ENCODE peak calls at places on chromosomes 11 and 22, in nine cellular contexts. One of them, this sample, is unnamed.
A peak's percentile ranks its signal among the peaks of the same experiment; 100 is the strongest.

GRCh38 chr22:38873469-38874411 is 1.7 kb upstream of the CBX6 start:
- DNase-seq in sigmoid colon: peak; percentile 53
- DNase-seq in cardiac muscle cell: no peak
- DNase-seq in stimulated activated naive CD4-positive, alpha-beta T cell: no peak
- DNase-seq in adipocyte: no peak
- DNase-seq in mesenteric fat pad: peak; percentile 26
- DNase-seq in glutamatergic neuron: no peak
- DNase-seq in stimulated activated CD8-positive, alpha-beta memory T cell treated with anti-CD3 and anti-CD28 coated beads, Interleukin-15, amount 100 ng/mL, for 1 hour: peak; percentile 22
- DNase-seq in T47D: no peak
- DNase-seq in this sample: peak; percentile 53

GRCh38 chr11:45180888-45181594 is 34.6 kb downstream of the PRDM11 start:
- DNase-seq in sigmoid colon: peak; percentile 88
- DNase-seq in cardiac muscle cell: no peak
- DNase-seq in stimulated activated naive CD4-positive, alpha-beta T cell: no peak
- DNase-seq in adipocyte: peak; percentile 93
- DNase-seq in mesenteric fat pad: peak; percentile 94
- DNase-seq in glutamatergic neuron: peak; percentile 35
- DNase-seq in stimulated activated CD8-positive, alpha-beta memory T cell treated with anti-CD3 and anti-CD28 coated beads, Interleukin-15, amount 100 ng/mL, for 1 hour: no peak
- DNase-seq in T47D: peak; percentile 70
- DNase-seq in this sample: peak; percentile 91

GRCh38 chr11:95337175-95337957 is 106.4 kb upstream of the SESN3 start:
- DNase-seq in sigmoid colon: peak; percentile 79
- DNase-seq in cardiac muscle cell: peak; percentile 35
- DNase-seq in stimulated activated naive CD4-positive, alpha-beta T cell: peak; percentile 18
- DNase-seq in adipocyte: peak; percentile 58
- DNase-seq in mesenteric fat pad: no peak
- DNase-seq in glutamatergic neuron: peak; percentile 72
- DNase-seq in stimulated activated CD8-positive, alpha-beta memory T cell treated with anti-CD3 and anti-CD28 coated beads, Interleukin-15, amount 100 ng/mL, for 1 hour: peak; percentile 4
- DNase-seq in T47D: no peak
- DNase-seq in this sample: no peak

GRCh38 chr22:49936018-49936972 is 17.9 kb downstream of the CRELD2 start:
- DNase-seq in sigmoid colon: peak; percentile 97
- DNase-seq in cardiac muscle cell: peak; percentile 90
- DNase-seq in stimulated activated naive CD4-positive, alpha-beta T cell: peak; percentile 91
- DNase-seq in adipocyte: peak; percentile 86
- DNase-seq in mesenteric fat pad: peak; percentile 99
- DNase-seq in glutamatergic neuron: peak; percentile 82
- DNase-seq in stimulated activated CD8-positive, alpha-beta memory T cell treated with anti-CD3 and anti-CD28 coated beads, Interleukin-15, amount 100 ng/mL, for 1 hour: peak; percentile 76
- DNase-seq in T47D: peak; percentile 77
- DNase-seq in this sample: no peak

GRCh38 chr11:117928818-117929567 is at the start of gene TMPRSS13:
- DNase-seq in sigmoid colon: peak; percentile 44
- DNase-seq in cardiac muscle cell: no peak
- DNase-seq in stimulated activated naive CD4-positive, alpha-beta T cell: no peak
- DNase-seq in adipocyte: no peak
- DNase-seq in mesenteric fat pad: no peak
- DNase-seq in glutamatergic neuron: no peak
- DNase-seq in stimulated activated CD8-positive, alpha-beta memory T cell treated with anti-CD3 and anti-CD28 coated beads, Interleukin-15, amount 100 ng/mL, for 1 hour: no peak
- DNase-seq in T47D: peak; percentile 97
- DNase-seq in this sample: no peak

GRCh38 chr11:65503923-65504670 is 5.3 kb downstream of the MALAT1 start:
- DNase-seq in sigmoid colon: peak; percentile 56
- DNase-seq in cardiac muscle cell: peak; percentile 55
- DNase-seq in stimulated activated naive CD4-positive, alpha-beta T cell: no peak
- DNase-seq in adipocyte: peak; percentile 67
- DNase-seq in mesenteric fat pad: no peak
- DNase-seq in glutamatergic neuron: no peak
- DNase-seq in stimulated activated CD8-positive, alpha-beta memory T cell treated with anti-CD3 and anti-CD28 coated beads, Interleukin-15, amount 100 ng/mL, for 1 hour: no peak
- DNase-seq in T47D: peak; percentile 76
- DNase-seq in this sample: no peak

GRCh38 chr11:87437844-87438223 is 400.1 kb downstream of the TMEM135 start:
- DNase-seq in sigmoid colon: no peak
- DNase-seq in cardiac muscle cell: no peak
- DNase-seq in stimulated activated naive CD4-positive, alpha-beta T cell: no peak
- DNase-seq in adipocyte: peak; percentile 51
- DNase-seq in mesenteric fat pad: no peak
- DNase-seq in glutamatergic neuron: no peak
- DNase-seq in stimulated activated CD8-positive, alpha-beta memory T cell treated with anti-CD3 and anti-CD28 coated beads, Interleukin-15, amount 100 ng/mL, for 1 hour: no peak
- DNase-seq in T47D: no peak
- DNase-seq in this sample: no peak

GRCh38 chr22:48644108-48644507 is 1183.6 kb downstream of the BRD1 start:
- DNase-seq in sigmoid colon: no peak
- DNase-seq in cardiac muscle cell: peak; percentile 15
- DNase-seq in stimulated activated naive CD4-positive, alpha-beta T cell: no peak
- DNase-seq in adipocyte: peak; percentile 0
- DNase-seq in mesenteric fat pad: no peak
- DNase-seq in glutamatergic neuron: no peak
- DNase-seq in stimulated activated CD8-positive, alpha-beta memory T cell treated with anti-CD3 and anti-CD28 coated beads, Interleukin-15, amount 100 ng/mL, for 1 hour: no peak
- DNase-seq in T47D: peak; percentile 31
- DNase-seq in this sample: no peak

GRCh38 chr22:30206964-30207363 is 39.6 kb downstream of the LIF start:
- DNase-seq in sigmoid colon: peak; percentile 82
- DNase-seq in cardiac muscle cell: peak; percentile 43
- DNase-seq in stimulated activated naive CD4-positive, alpha-beta T cell: no peak
- DNase-seq in adipocyte: peak; percentile 94
- DNase-seq in mesenteric fat pad: no peak
- DNase-seq in glutamatergic neuron: no peak
- DNase-seq in stimulated activated CD8-positive, alpha-beta memory T cell treated with anti-CD3 and anti-CD28 coated beads, Interleukin-15, amount 100 ng/mL, for 1 hour: no peak
- DNase-seq in T47D: peak; percentile 80
- DNase-seq in this sample: no peak

GRCh38 chr11:85946221-85946620 is 91.0 kb downstream of the CCDC83 start:
- DNase-seq in sigmoid colon: no peak
- DNase-seq in cardiac muscle cell: no peak
- DNase-seq in stimulated activated naive CD4-positive, alpha-beta T cell: no peak
- DNase-seq in adipocyte: peak; percentile 34
- DNase-seq in mesenteric fat pad: no peak
- DNase-seq in glutamatergic neuron: no peak
- DNase-seq in stimulated activated CD8-positive, alpha-beta memory T cell treated with anti-CD3 and anti-CD28 coated beads, Interleukin-15, amount 100 ng/mL, for 1 hour: no peak
- DNase-seq in T47D: peak; percentile 35
- DNase-seq in this sample: no peak

GRCh38 chr11:104581246-104581980 is 316.8 kb downstream of the CASP12 start:
- DNase-seq in sigmoid colon: no peak
- DNase-seq in cardiac muscle cell: no peak
- DNase-seq in stimulated activated naive CD4-positive, alpha-beta T cell: no peak
- DNase-seq in adipocyte: peak; percentile 18
- DNase-seq in mesenteric fat pad: no peak
- DNase-seq in glutamatergic neuron: no peak
- DNase-seq in stimulated activated CD8-positive, alpha-beta memory T cell treated with anti-CD3 and anti-CD28 coated beads, Interleukin-15, amount 100 ng/mL, for 1 hour: no peak
- DNase-seq in T47D: no peak
- DNase-seq in this sample: no peak

GRCh38 chr22:48957311-48957986 is 870.2 kb downstream of the BRD1 start:
- DNase-seq in sigmoid colon: no peak
- DNase-seq in cardiac muscle cell: no peak
- DNase-seq in stimulated activated naive CD4-positive, alpha-beta T cell: no peak
- DNase-seq in adipocyte: no peak
- DNase-seq in mesenteric fat pad: peak; percentile 82
- DNase-seq in glutamatergic neuron: no peak
- DNase-seq in stimulated activated CD8-positive, alpha-beta memory T cell treated with anti-CD3 and anti-CD28 coated beads, Interleukin-15, amount 100 ng/mL, for 1 hour: no peak
- DNase-seq in T47D: no peak
- DNase-seq in this sample: peak; percentile 78

GRCh38 chr22:38861170-38861874 is 10.7 kb downstream of the CBX6 start:
- DNase-seq in sigmoid colon: peak; percentile 64
- DNase-seq in cardiac muscle cell: no peak
- DNase-seq in stimulated activated naive CD4-positive, alpha-beta T cell: no peak
- DNase-seq in adipocyte: no peak
- DNase-seq in mesenteric fat pad: no peak
- DNase-seq in glutamatergic neuron: peak; percentile 13
- DNase-seq in stimulated activated CD8-positive, alpha-beta memory T cell treated with anti-CD3 and anti-CD28 coated beads, Interleukin-15, amount 100 ng/mL, for 1 hour: no peak
- DNase-seq in T47D: no peak
- DNase-seq in this sample: no peak

GRCh38 chr22:49081261-49081666 is 746.4 kb downstream of the BRD1 start:
- DNase-seq in sigmoid colon: peak; percentile 60
- DNase-seq in cardiac muscle cell: no peak
- DNase-seq in stimulated activated naive CD4-positive, alpha-beta T cell: no peak
- DNase-seq in adipocyte: no peak
- DNase-seq in mesenteric fat pad: no peak
- DNase-seq in glutamatergic neuron: no peak
- DNase-seq in stimulated activated CD8-positive, alpha-beta memory T cell treated with anti-CD3 and anti-CD28 coated beads, Interleukin-15, amount 100 ng/mL, for 1 hour: no peak
- DNase-seq in T47D: no peak
- DNase-seq in this sample: no peak

GRCh38 chr11:110779108-110779507 is 66.9 kb upstream of the ARHGAP20 start:
- DNase-seq in sigmoid colon: no peak
- DNase-seq in cardiac muscle cell: no peak
- DNase-seq in stimulated activated naive CD4-positive, alpha-beta T cell: no peak
- DNase-seq in adipocyte: no peak
- DNase-seq in mesenteric fat pad: no peak
- DNase-seq in glutamatergic neuron: no peak
- DNase-seq in stimulated activated CD8-positive, alpha-beta memory T cell treated with anti-CD3 and anti-CD28 coated beads, Interleukin-15, amount 100 ng/mL, for 1 hour: no peak
- DNase-seq in T47D: no peak
- DNase-seq in this sample: no peak

GRCh38 chr11:31816467-31817053 is 5.4 kb upstream of the PAX6 start:
- DNase-seq in sigmoid colon: peak; percentile 56
- DNase-seq in cardiac muscle cell: no peak
- DNase-seq in stimulated activated naive CD4-positive, alpha-beta T cell: no peak
- DNase-seq in adipocyte: no peak
- DNase-seq in mesenteric fat pad: no peak
- DNase-seq in glutamatergic neuron: no peak
- DNase-seq in stimulated activated CD8-positive, alpha-beta memory T cell treated with anti-CD3 and anti-CD28 coated beads, Interleukin-15, amount 100 ng/mL, for 1 hour: no peak
- DNase-seq in T47D: no peak
- DNase-seq in this sample: peak; percentile 78

GRCh38 chr22:29820941-29821789 is 16.9 kb downstream of the ASCC2 start:
- DNase-seq in sigmoid colon: peak; percentile 70
- DNase-seq in cardiac muscle cell: peak; percentile 94
- DNase-seq in stimulated activated naive CD4-positive, alpha-beta T cell: no peak
- DNase-seq in adipocyte: peak; percentile 47
- DNase-seq in mesenteric fat pad: no peak
- DNase-seq in glutamatergic neuron: no peak
- DNase-seq in stimulated activated CD8-positive, alpha-beta memory T cell treated with anti-CD3 and anti-CD28 coated beads, Interleukin-15, amount 100 ng/mL, for 1 hour: no peak
- DNase-seq in T47D: peak; percentile 95
- DNase-seq in this sample: no peak

GRCh38 chr11:80109031-80109430 is 668.2 kb upstream of the TENM4 start:
- DNase-seq in sigmoid colon: no peak
- DNase-seq in cardiac muscle cell: no peak
- DNase-seq in stimulated activated naive CD4-positive, alpha-beta T cell: no peak
- DNase-seq in adipocyte: no peak
- DNase-seq in mesenteric fat pad: no peak
- DNase-seq in glutamatergic neuron: no peak
- DNase-seq in stimulated activated CD8-positive, alpha-beta memory T cell treated with anti-CD3 and anti-CD28 coated beads, Interleukin-15, amount 100 ng/mL, for 1 hour: no peak
- DNase-seq in T47D: no peak
- DNase-seq in this sample: no peak

GRCh38 chr11:18853086-18853720 is 61.6 kb upstream of the PTPN5 start:
- DNase-seq in sigmoid colon: no peak
- DNase-seq in cardiac muscle cell: peak; percentile 61
- DNase-seq in stimulated activated naive CD4-positive, alpha-beta T cell: no peak
- DNase-seq in adipocyte: peak; percentile 15
- DNase-seq in mesenteric fat pad: no peak
- DNase-seq in glutamatergic neuron: no peak
- DNase-seq in stimulated activated CD8-positive, alpha-beta memory T cell treated with anti-CD3 and anti-CD28 coated beads, Interleukin-15, amount 100 ng/mL, for 1 hour: no peak
- DNase-seq in T47D: peak; percentile 60
- DNase-seq in this sample: no peak

GRCh38 chr11:59822989-59823566 is 12.5 kb upstream of the MRPL16 start:
- DNase-seq in sigmoid colon: no peak
- DNase-seq in cardiac muscle cell: peak; percentile 75
- DNase-seq in stimulated activated naive CD4-positive, alpha-beta T cell: no peak
- DNase-seq in adipocyte: peak; percentile 71
- DNase-seq in mesenteric fat pad: no peak
- DNase-seq in glutamatergic neuron: peak; percentile 22
- DNase-seq in stimulated activated CD8-positive, alpha-beta memory T cell treated with anti-CD3 and anti-CD28 coated beads, Interleukin-15, amount 100 ng/mL, for 1 hour: no peak
- DNase-seq in T47D: peak; percentile 85
- DNase-seq in this sample: no peak

GRCh38 chr11:1967641-1968225 is 20.6 kb downstream of the MRPL23 start:
- DNase-seq in sigmoid colon: peak; percentile 10
- DNase-seq in cardiac muscle cell: no peak
- DNase-seq in stimulated activated naive CD4-positive, alpha-beta T cell: no peak
- DNase-seq in adipocyte: no peak
- DNase-seq in mesenteric fat pad: no peak
- DNase-seq in glutamatergic neuron: no peak
- DNase-seq in stimulated activated CD8-positive, alpha-beta memory T cell treated with anti-CD3 and anti-CD28 coated beads, Interleukin-15, amount 100 ng/mL, for 1 hour: no peak
- DNase-seq in T47D: no peak
- DNase-seq in this sample: peak; percentile 8

GRCh38 chr11:21582791-21583190 is 610.1 kb upstream of the ANO5 start:
- DNase-seq in sigmoid colon: no peak
- DNase-seq in cardiac muscle cell: no peak
- DNase-seq in stimulated activated naive CD4-positive, alpha-beta T cell: no peak
- DNase-seq in adipocyte: no peak
- DNase-seq in mesenteric fat pad: no peak
- DNase-seq in glutamatergic neuron: no peak
- DNase-seq in stimulated activated CD8-positive, alpha-beta memory T cell treated with anti-CD3 and anti-CD28 coated beads, Interleukin-15, amount 100 ng/mL, for 1 hour: no peak
- DNase-seq in T47D: no peak
- DNase-seq in this sample: no peak

GRCh38 chr22:38345782-38346181 is 28.5 kb upstream of the CSNK1E start:
- DNase-seq in sigmoid colon: peak; percentile 28
- DNase-seq in cardiac muscle cell: no peak
- DNase-seq in stimulated activated naive CD4-positive, alpha-beta T cell: no peak
- DNase-seq in adipocyte: no peak
- DNase-seq in mesenteric fat pad: peak; percentile 28
- DNase-seq in glutamatergic neuron: no peak
- DNase-seq in stimulated activated CD8-positive, alpha-beta memory T cell treated with anti-CD3 and anti-CD28 coated beads, Interleukin-15, amount 100 ng/mL, for 1 hour: no peak
- DNase-seq in T47D: no peak
- DNase-seq in this sample: peak; percentile 60

GRCh38 chr11:119509969-119510401 is 87.0 kb upstream of the THY1 start:
- DNase-seq in sigmoid colon: peak; percentile 82
- DNase-seq in cardiac muscle cell: no peak
- DNase-seq in stimulated activated naive CD4-positive, alpha-beta T cell: no peak
- DNase-seq in adipocyte: peak; percentile 83
- DNase-seq in mesenteric fat pad: no peak
- DNase-seq in glutamatergic neuron: no peak
- DNase-seq in stimulated activated CD8-positive, alpha-beta memory T cell treated with anti-CD3 and anti-CD28 coated beads, Interleukin-15, amount 100 ng/mL, for 1 hour: no peak
- DNase-seq in T47D: no peak
- DNase-seq in this sample: no peak

GRCh38 chr11:72631806-72632731 is 42.2 kb downstream of the PDE2A start:
- DNase-seq in sigmoid colon: peak; percentile 85
- DNase-seq in cardiac muscle cell: no peak
- DNase-seq in stimulated activated naive CD4-positive, alpha-beta T cell: no peak
- DNase-seq in adipocyte: no peak
- DNase-seq in mesenteric fat pad: no peak
- DNase-seq in glutamatergic neuron: no peak
- DNase-seq in stimulated activated CD8-positive, alpha-beta memory T cell treated with anti-CD3 and anti-CD28 coated beads, Interleukin-15, amount 100 ng/mL, for 1 hour: no peak
- DNase-seq in T47D: no peak
- DNase-seq in this sample: no peak

GRCh38 chr11:27718346-27718852 is 18.1 kb upstream of the BDNF start:
- DNase-seq in sigmoid colon: peak; percentile 69
- DNase-seq in cardiac muscle cell: peak; percentile 35
- DNase-seq in stimulated activated naive CD4-positive, alpha-beta T cell: no peak
- DNase-seq in adipocyte: peak; percentile 98
- DNase-seq in mesenteric fat pad: no peak
- DNase-seq in glutamatergic neuron: peak; percentile 82
- DNase-seq in stimulated activated CD8-positive, alpha-beta memory T cell treated with anti-CD3 and anti-CD28 coated beads, Interleukin-15, amount 100 ng/mL, for 1 hour: no peak
- DNase-seq in T47D: no peak
- DNase-seq in this sample: peak; percentile 89

GRCh38 chr11:107591098-107591445 is at the start of gene ELMOD1:
- DNase-seq in sigmoid colon: peak; percentile 73
- DNase-seq in cardiac muscle cell: peak; percentile 80
- DNase-seq in stimulated activated naive CD4-positive, alpha-beta T cell: peak; percentile 9
- DNase-seq in adipocyte: peak; percentile 77
- DNase-seq in mesenteric fat pad: no peak
- DNase-seq in glutamatergic neuron: peak; percentile 83
- DNase-seq in stimulated activated CD8-positive, alpha-beta memory T cell treated with anti-CD3 and anti-CD28 coated beads, Interleukin-15, amount 100 ng/mL, for 1 hour: no peak
- DNase-seq in T47D: peak; percentile 70
- DNase-seq in this sample: no peak

GRCh38 chr11:134120921-134121526 is 52.2 kb downstream of the JAM3 start:
- DNase-seq in sigmoid colon: peak; percentile 75
- DNase-seq in cardiac muscle cell: no peak
- DNase-seq in stimulated activated naive CD4-positive, alpha-beta T cell: no peak
- DNase-seq in adipocyte: peak; percentile 75
- DNase-seq in mesenteric fat pad: no peak
- DNase-seq in glutamatergic neuron: no peak
- DNase-seq in stimulated activated CD8-positive, alpha-beta memory T cell treated with anti-CD3 and anti-CD28 coated beads, Interleukin-15, amount 100 ng/mL, for 1 hour: no peak
- DNase-seq in T47D: no peak
- DNase-seq in this sample: no peak

GRCh38 chr11:92300871-92301270 is 76.3 kb downstream of the FAT3 start:
- DNase-seq in sigmoid colon: no peak
- DNase-seq in cardiac muscle cell: no peak
- DNase-seq in stimulated activated naive CD4-positive, alpha-beta T cell: no peak
- DNase-seq in adipocyte: no peak
- DNase-seq in mesenteric fat pad: no peak
- DNase-seq in glutamatergic neuron: no peak
- DNase-seq in stimulated activated CD8-positive, alpha-beta memory T cell treated with anti-CD3 and anti-CD28 coated beads, Interleukin-15, amount 100 ng/mL, for 1 hour: no peak
- DNase-seq in T47D: no peak
- DNase-seq in this sample: no peak

GRCh38 chr11:69962152-69962551 is 116.0 kb upstream of the ANO1 start:
- DNase-seq in sigmoid colon: no peak
- DNase-seq in cardiac muscle cell: no peak
- DNase-seq in stimulated activated naive CD4-positive, alpha-beta T cell: no peak
- DNase-seq in adipocyte: no peak
- DNase-seq in mesenteric fat pad: no peak
- DNase-seq in glutamatergic neuron: no peak
- DNase-seq in stimulated activated CD8-positive, alpha-beta memory T cell treated with anti-CD3 and anti-CD28 coated beads, Interleukin-15, amount 100 ng/mL, for 1 hour: no peak
- DNase-seq in T47D: no peak
- DNase-seq in this sample: no peak

GRCh38 chr11:96620464-96621044 is 230.7 kb downstream of the JRKL start:
- DNase-seq in sigmoid colon: no peak
- DNase-seq in cardiac muscle cell: no peak
- DNase-seq in stimulated activated naive CD4-positive, alpha-beta T cell: no peak
- DNase-seq in adipocyte: no peak
- DNase-seq in mesenteric fat pad: no peak
- DNase-seq in glutamatergic neuron: no peak
- DNase-seq in stimulated activated CD8-positive, alpha-beta memory T cell treated with anti-CD3 and anti-CD28 coated beads, Interleukin-15, amount 100 ng/mL, for 1 hour: no peak
- DNase-seq in T47D: peak; percentile 5
- DNase-seq in this sample: no peak

This sample was measured in osteocyte.